ENCODE peak calls at places on chromosomes 13 and 19, in four cellular contexts. H is thyroid gland, L is Caco-2, Z is fibroblast of mammary gland. C is an unnamed sample.

GRCh38 chr19:3723883-3724282 is 15.7 kb downstream of the TJP3 start:
- DNase-seq in H (no peak), L (no peak), Z (no peak), C (no peak)

GRCh38 chr19:30498707-30499106 is 126.5 kb downstream of the ZNF536 start:
- DNase-seq in H (no peak), L (no peak), Z (no peak), C (no peak)

GRCh38 chr13:39462456-39462855 is 140.5 kb downstream of the LHFPL6 start:
- DNase-seq in H (no peak), L (peak), Z (no peak), C (no peak)

GRCh38 chr19:18384775-18385174 is 1.2 kb upstream of the GDF15 start:
- DNase-seq in H (no peak), L (no peak), Z (no peak), C (no peak)

GRCh38 chr13:26656919-26657318 is 99.4 kb downstream of the WASF3 start:
- DNase-seq in H (peak), L (no peak), Z (peak), C (no peak)

GRCh38 chr13:92173254-92173653 is 774.8 kb downstream of the GPC5 start:
- DNase-seq in H (no peak), L (no peak), Z (no peak), C (no peak)

GRCh38 chr19:14031719-14032480 is at the start of gene IL27RA:
- DNase-seq in H (peak), L (peak), Z (peak), C (peak)

GRCh38 chr19:41328818-41329220 is 18.8 kb downstream of the CCDC97 start:
- DNase-seq in H (no peak), L (no peak), Z (no peak), C (no peak)

GRCh38 chr13:77516342-77516789 is 19.1 kb upstream of the SCEL start:
- DNase-seq in H (peak), L (no peak), Z (peak), C (no peak)

GRCh38 chr19:15330801-15331418 is 1.4 kb downstream of the BRD4 start:
- DNase-seq in H (peak), L (no peak), Z (peak), C (no peak)

GRCh38 chr13:91609353-91609752 is 210.9 kb downstream of the GPC5 start:
- DNase-seq in H (no peak), L (no peak), Z (peak), C (no peak)

GRCh38 chr19:54316746-54317107 is 3.8 kb upstream of the LILRA5 start:
- DNase-seq in H (no peak), L (no peak), Z (no peak), C (peak)

GRCh38 chr13:31200636-31200970 is 828 bp downstream of the B3GLCT start:
- DNase-seq in H (peak), L (peak), Z (no peak), C (peak)

GRCh38 chr13:61255035-61255796 is 160.4 kb downstream of the PCDH20 start:
- DNase-seq in H (no peak), L (no peak), Z (no peak), C (no peak)

GRCh38 chr13:107767119-107767518 is 448.2 kb downstream of the LIG4 start:
- DNase-seq in H (no peak), L (no peak), Z (no peak), C (no peak)

GRCh38 chr19:56765107-56765506 is 75.4 kb downstream of the PEG3 start:
- DNase-seq in H (peak), L (no peak), Z (peak), C (no peak)

GRCh38 chr13:66264976-66265375 is 965.2 kb downstream of the PCDH9 start:
- DNase-seq in H (no peak), L (no peak), Z (no peak), C (no peak)

GRCh38 chr13:74574964-74575728 is 440.9 kb upstream of the KLF12 start:
- DNase-seq in H (no peak), L (no peak), Z (no peak), C (no peak)

GRCh38 chr19:16764280-16764679 is 44.6 kb downstream of the NWD1 start:
- DNase-seq in H (no peak), L (no peak), Z (no peak), C (no peak)

GRCh38 chr13:52782486-52783448 is 43.1 kb upstream of the CNMD start:
- DNase-seq in H (no peak), L (no peak), Z (no peak), C (no peak)

GRCh38 chr19:15563325-15563794 is 51.7 kb upstream of the CYP4F8 start:
- DNase-seq in H (peak), L (no peak), Z (no peak), C (peak)

GRCh38 chr19:49340069-49340864 is 5.1 kb downstream of the CD37 start:
- DNase-seq in H (peak), L (peak), Z (no peak), C (peak)

DNA sequence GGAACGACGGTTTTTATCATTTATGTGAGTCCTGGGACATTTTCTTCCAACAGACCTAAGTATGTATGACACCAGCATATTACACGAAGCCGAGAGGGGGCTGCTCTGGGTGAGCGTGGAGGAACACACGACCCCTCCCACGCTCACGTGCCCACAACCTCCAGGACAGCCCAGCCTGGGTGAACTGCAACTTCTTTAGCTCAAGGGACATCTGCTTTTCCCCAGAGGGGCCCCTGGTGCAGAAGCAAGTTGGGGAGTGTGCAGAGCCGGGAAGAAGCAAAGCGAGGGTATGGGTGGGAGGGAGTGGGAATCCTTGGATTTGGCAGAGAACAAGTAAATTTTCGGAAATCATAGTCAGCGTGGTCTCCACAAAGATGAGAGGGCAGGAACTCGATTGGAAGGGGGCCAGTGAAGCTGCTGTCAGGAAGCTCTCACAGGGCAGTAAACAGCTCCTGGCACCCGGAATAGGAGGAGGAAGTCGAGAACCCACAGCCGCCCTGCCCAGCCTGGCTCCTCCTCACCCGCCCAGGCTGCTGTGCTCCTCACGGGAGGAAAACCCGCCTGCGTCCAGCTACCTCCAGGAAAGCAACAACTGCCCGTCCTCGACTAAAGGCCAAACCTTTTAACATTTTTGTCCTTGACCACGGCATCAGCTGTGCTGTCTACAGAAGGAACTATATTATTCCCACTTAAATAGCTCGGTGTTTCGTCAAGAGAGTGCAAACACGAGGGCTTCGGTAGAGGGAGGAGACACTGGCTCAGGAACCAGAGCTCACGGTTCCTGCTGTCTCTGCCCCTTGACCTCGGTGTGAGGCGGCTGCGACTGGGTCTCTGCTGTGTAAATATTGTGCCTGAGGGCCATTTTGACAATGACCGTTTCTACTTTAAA is 17.2 kb upstream of the CFAP97D2 start:
- DNase-seq in H (peak), L (peak), Z (peak), C (no peak)
- TF ChIP-seq CTCF in H (no peak), L (no peak), Z (no peak), C (no peak)

DNA sequence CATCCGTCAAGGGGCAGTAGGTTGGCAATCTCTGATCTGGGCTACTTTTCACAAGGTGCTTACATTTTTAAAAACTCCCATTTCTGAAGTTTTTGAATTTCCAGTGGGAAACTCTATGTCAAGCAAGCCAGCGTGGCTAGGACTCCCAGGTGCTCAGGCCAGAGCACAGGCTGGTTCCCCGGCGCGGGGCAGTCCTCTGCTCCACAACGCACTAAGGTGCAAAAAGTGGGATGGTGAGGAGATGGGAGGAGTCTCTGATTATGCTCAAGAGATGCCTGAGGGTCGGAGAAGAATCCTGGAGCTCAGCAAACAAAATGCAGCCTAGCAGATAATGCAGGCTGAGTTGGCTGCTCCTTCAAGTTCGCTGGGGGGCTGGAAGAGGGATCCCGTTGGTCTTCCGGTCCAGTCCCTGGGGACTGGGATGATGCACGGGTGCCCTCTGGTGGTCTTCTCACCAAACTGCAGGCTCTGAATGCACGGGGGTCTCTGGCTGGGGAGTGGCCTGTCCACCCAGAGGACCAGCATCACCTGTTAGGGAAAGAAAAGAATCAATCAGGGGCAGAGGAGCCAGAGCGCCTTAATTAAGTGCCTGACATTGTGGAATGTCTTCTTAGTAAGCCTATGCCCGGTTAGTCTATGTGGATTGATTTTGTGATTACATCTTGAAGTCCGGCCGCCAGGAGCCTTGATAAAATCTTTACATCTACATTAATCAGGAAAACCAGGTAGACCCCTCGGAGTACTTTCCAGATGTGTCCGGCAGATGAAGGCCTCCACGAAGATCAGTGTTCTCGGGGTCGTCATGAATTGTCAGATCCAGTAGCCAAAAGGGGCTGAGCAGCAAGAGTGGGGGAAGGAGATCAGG is 244.4 kb upstream of the MAB21L1 start:
- DNase-seq in H (peak), L (peak), Z (peak), C (peak)
- TF ChIP-seq CTCF in H (peak), L (peak), Z (peak), C (peak)

DNA sequence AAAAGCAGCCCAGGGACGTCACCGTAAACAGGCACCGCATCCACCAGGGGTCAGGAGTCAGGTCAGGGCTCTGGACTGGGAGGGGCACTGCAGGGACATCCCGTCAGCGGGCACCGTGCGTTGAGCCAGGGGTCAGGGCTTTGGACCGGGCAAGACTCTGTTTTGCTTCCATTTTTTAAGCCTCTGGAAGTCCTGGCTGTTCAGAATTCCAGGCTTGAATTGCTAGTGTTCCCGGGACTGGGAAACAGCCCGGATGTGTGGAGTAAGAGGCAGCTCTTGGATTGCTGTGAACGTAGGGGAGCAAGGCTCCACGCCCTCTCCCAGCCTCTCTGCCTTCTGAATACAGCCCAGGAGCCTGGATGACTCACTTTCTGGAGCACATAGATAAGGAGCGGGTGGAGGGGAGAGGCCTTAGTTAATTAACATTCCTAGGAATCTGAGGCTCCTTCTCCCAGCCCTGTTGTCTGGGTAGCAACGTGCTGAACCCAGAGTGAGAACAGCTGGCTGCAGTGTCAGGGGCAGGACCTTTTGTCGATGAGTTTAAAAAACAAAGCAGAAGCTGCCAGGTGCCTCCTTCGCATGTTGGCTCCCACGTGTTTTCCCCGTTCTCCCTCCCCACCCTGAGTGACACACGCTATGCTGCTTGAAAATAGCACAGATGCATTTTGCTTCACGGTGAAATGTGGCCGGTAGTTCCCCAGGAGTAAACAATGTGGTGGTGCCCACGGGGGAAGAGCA is 21.9 kb downstream of the ATP11A start:
- DNase-seq in H (peak), L (peak), Z (peak), C (peak)
- TF ChIP-seq CTCF in H (no peak), L (peak), Z (peak), C (no peak)

DNA sequence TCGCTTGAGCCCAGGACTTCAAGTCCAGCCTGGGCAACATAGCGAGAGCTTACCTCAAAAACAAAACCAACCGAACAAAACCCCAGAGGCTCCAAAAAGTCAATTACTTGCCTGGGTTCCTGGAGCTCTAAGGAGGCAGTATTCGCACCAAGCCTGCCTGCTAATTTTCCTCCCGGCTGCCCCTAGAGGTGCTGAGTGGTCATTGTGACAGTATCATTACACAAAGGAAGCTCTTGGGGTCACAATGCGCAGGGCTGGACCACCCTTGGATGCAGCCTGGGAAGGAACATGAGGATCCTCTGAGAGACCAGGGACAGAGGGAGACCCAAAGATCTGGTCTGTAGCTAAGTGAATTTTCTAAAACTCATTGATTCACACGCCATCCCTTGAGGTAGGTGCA is 8.5 kb upstream of the PEX11G start:
- DNase-seq in H (no peak), L (no peak), Z (no peak), C (peak)
- TF ChIP-seq CTCF in H (peak), L (peak), Z (peak), C (no peak)

GRCh38 chr19:51994048-51994644 is 7.5 kb upstream of the ZNF350 start:
- DNase-seq in H (no peak), L (no peak), Z (no peak), C (no peak)
- TF ChIP-seq CTCF in H (no peak), L (no peak), Z (no peak), C (no peak)

DNA sequence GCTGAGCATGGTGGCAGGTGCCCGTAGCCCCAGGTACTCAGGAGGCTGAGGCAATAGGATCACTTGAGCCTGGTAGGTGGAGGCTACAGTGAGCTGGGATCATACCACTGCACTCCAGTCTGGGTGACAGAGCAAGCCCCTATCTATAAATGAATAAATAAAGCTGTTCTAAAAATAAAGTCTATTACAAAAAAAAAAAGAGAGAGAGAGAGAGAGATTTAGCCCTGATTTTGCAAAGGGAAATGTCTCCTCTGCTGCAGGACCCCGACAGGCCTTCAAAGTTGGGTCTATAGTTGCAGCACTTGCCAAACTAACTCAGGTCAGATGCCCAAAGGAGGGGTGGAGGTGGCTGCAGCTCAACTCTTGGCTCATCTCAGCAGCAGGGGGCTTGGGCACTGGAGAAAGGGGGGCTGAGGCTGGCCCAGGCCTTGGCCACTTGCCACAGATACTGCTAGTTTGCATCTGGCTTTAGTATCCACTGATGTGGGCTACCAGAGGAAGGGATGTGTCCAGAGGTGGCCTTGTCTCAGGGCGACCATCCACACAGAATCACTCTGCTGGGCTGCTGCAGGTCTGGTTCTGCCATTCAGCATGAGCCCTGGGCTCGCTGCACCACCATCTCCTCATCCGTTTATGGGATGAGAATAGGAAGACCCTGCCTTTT is 30.8 kb upstream of the AKT2 start:
- DNase-seq in H (no peak), L (no peak), Z (no peak), C (no peak)
- TF ChIP-seq CTCF in H (no peak), L (no peak), Z (no peak), C (no peak)

C was measured in Calu3.